ENCODE peak calls at places on chromosomes 11 and 22, in ten cellular contexts. One of them, this sample, is unnamed.

GRCh38 chr22:47601666-47602065 is 839.2 kb downstream of the TBC1D22A start:
- DNase-seq in mucosa of descending colon: no peak
- DNase-seq in IMR-90: no peak
- DNase-seq in B cell: no peak
- DNase-seq in CD4-positive, alpha-beta T cell: no peak
- DNase-seq in Panc1: no peak
- DNase-seq in osteocyte: peak; percentile 59
- DNase-seq in psoas muscle: no peak
- DNase-seq in dorsolateral prefrontal cortex: no peak
- DNase-seq in mammary epithelial cell: no peak
- DNase-seq in this sample: no peak

GRCh38 chr11:17013548-17014320 is 480 bp downstream of the PLEKHA7 start:
- DNase-seq in mucosa of descending colon: peak; percentile 67
- DNase-seq in IMR-90: no peak
- DNase-seq in B cell: no peak
- DNase-seq in CD4-positive, alpha-beta T cell: peak; percentile 8
- DNase-seq in Panc1: no peak
- DNase-seq in osteocyte: no peak
- DNase-seq in psoas muscle: peak; percentile 23
- DNase-seq in dorsolateral prefrontal cortex: peak; percentile 6
- DNase-seq in mammary epithelial cell: no peak
- DNase-seq in this sample: peak; percentile 33

GRCh38 chr11:31764766-31765165 is 46.4 kb downstream of the PAX6 start:
- DNase-seq in mucosa of descending colon: no peak
- DNase-seq in IMR-90: no peak
- DNase-seq in B cell: no peak
- DNase-seq in CD4-positive, alpha-beta T cell: no peak
- DNase-seq in Panc1: no peak
- DNase-seq in osteocyte: no peak
- DNase-seq in psoas muscle: no peak
- DNase-seq in dorsolateral prefrontal cortex: no peak
- DNase-seq in mammary epithelial cell: no peak
- DNase-seq in this sample: no peak

GRCh38 chr22:31143537-31143936 is 3.2 kb upstream of the PLA2G3 start:
- DNase-seq in mucosa of descending colon: no peak
- DNase-seq in IMR-90: no peak
- DNase-seq in B cell: no peak
- DNase-seq in CD4-positive, alpha-beta T cell: no peak
- DNase-seq in Panc1: no peak
- DNase-seq in osteocyte: no peak
- DNase-seq in psoas muscle: no peak
- DNase-seq in dorsolateral prefrontal cortex: no peak
- DNase-seq in mammary epithelial cell: no peak
- DNase-seq in this sample: no peak

GRCh38 chr11:87173185-87174039 is 135.7 kb downstream of the TMEM135 start:
- DNase-seq in mucosa of descending colon: no peak
- DNase-seq in IMR-90: peak; percentile 63
- DNase-seq in B cell: no peak
- DNase-seq in CD4-positive, alpha-beta T cell: no peak
- DNase-seq in Panc1: peak; percentile 20
- DNase-seq in osteocyte: no peak
- DNase-seq in psoas muscle: no peak
- DNase-seq in dorsolateral prefrontal cortex: no peak
- DNase-seq in mammary epithelial cell: peak; percentile 58
- DNase-seq in this sample: no peak

GRCh38 chr22:49979587-49980264 is 19.2 kb downstream of the PIM3 start:
- DNase-seq in mucosa of descending colon: no peak
- DNase-seq in IMR-90: no peak
- DNase-seq in B cell: peak; percentile 48
- DNase-seq in CD4-positive, alpha-beta T cell: no peak
- DNase-seq in Panc1: no peak
- DNase-seq in osteocyte: no peak
- DNase-seq in psoas muscle: no peak
- DNase-seq in dorsolateral prefrontal cortex: no peak
- DNase-seq in mammary epithelial cell: no peak
- DNase-seq in this sample: peak; percentile 34

GRCh38 chr11:134519788-134520187 is 107.7 kb upstream of the B3GAT1 start:
- DNase-seq in mucosa of descending colon: no peak
- DNase-seq in IMR-90: no peak
- DNase-seq in B cell: no peak
- DNase-seq in CD4-positive, alpha-beta T cell: no peak
- DNase-seq in Panc1: no peak
- DNase-seq in osteocyte: no peak
- DNase-seq in psoas muscle: no peak
- DNase-seq in dorsolateral prefrontal cortex: no peak
- DNase-seq in mammary epithelial cell: no peak
- DNase-seq in this sample: no peak

GRCh38 chr22:37234736-37235711 is 9.0 kb downstream of the RAC2 start:
- DNase-seq in mucosa of descending colon: peak; percentile 45
- DNase-seq in IMR-90: no peak
- DNase-seq in B cell: peak; percentile 32
- DNase-seq in CD4-positive, alpha-beta T cell: no peak
- DNase-seq in Panc1: no peak
- DNase-seq in osteocyte: no peak
- DNase-seq in psoas muscle: no peak
- DNase-seq in dorsolateral prefrontal cortex: no peak
- DNase-seq in mammary epithelial cell: no peak
- DNase-seq in this sample: no peak

GRCh38 chr11:92667446-92668165 is 301.8 kb upstream of the MTNR1B start:
- DNase-seq in mucosa of descending colon: no peak
- DNase-seq in IMR-90: no peak
- DNase-seq in B cell: no peak
- DNase-seq in CD4-positive, alpha-beta T cell: no peak
- DNase-seq in Panc1: no peak
- DNase-seq in osteocyte: no peak
- DNase-seq in psoas muscle: no peak
- DNase-seq in dorsolateral prefrontal cortex: peak; percentile 7
- DNase-seq in mammary epithelial cell: no peak
- DNase-seq in this sample: no peak

GRCh38 chr22:26461188-26461810 is 22.3 kb downstream of the HPS4 start:
- DNase-seq in mucosa of descending colon: no peak
- DNase-seq in IMR-90: peak; percentile 28
- DNase-seq in B cell: peak; percentile 51
- DNase-seq in CD4-positive, alpha-beta T cell: peak; percentile 11
- DNase-seq in Panc1: no peak
- DNase-seq in osteocyte: no peak
- DNase-seq in psoas muscle: peak; percentile 63
- DNase-seq in dorsolateral prefrontal cortex: peak; percentile 66
- DNase-seq in mammary epithelial cell: peak; percentile 12
- DNase-seq in this sample: peak; percentile 77

GRCh38 chr11:85960678-85961077 is 105.5 kb downstream of the CCDC83 start:
- DNase-seq in mucosa of descending colon: no peak
- DNase-seq in IMR-90: no peak
- DNase-seq in B cell: no peak
- DNase-seq in CD4-positive, alpha-beta T cell: no peak
- DNase-seq in Panc1: no peak
- DNase-seq in osteocyte: no peak
- DNase-seq in psoas muscle: no peak
- DNase-seq in dorsolateral prefrontal cortex: no peak
- DNase-seq in mammary epithelial cell: no peak
- DNase-seq in this sample: no peak

GRCh38 chr22:21951931-21952465 is 650 bp downstream of the PPM1F start:
- DNase-seq in mucosa of descending colon: peak; percentile 72
- DNase-seq in IMR-90: peak; percentile 53
- DNase-seq in B cell: peak; percentile 40
- DNase-seq in CD4-positive, alpha-beta T cell: peak; percentile 3
- DNase-seq in Panc1: no peak
- DNase-seq in osteocyte: no peak
- DNase-seq in psoas muscle: peak; percentile 48
- DNase-seq in dorsolateral prefrontal cortex: no peak
- DNase-seq in mammary epithelial cell: peak; percentile 44
- DNase-seq in this sample: peak; percentile 33

GRCh38 chr11:30917859-30918478 is 331.8 kb upstream of the MPPED2 start:
- DNase-seq in mucosa of descending colon: no peak
- DNase-seq in IMR-90: peak; percentile 42
- DNase-seq in B cell: no peak
- DNase-seq in CD4-positive, alpha-beta T cell: no peak
- DNase-seq in Panc1: peak; percentile 17
- DNase-seq in osteocyte: no peak
- DNase-seq in psoas muscle: no peak
- DNase-seq in dorsolateral prefrontal cortex: no peak
- DNase-seq in mammary epithelial cell: peak; percentile 26
- DNase-seq in this sample: peak; percentile 43

GRCh38 chr22:47780281-47780875 is 1017.9 kb downstream of the TBC1D22A start:
- DNase-seq in mucosa of descending colon: no peak
- DNase-seq in IMR-90: no peak
- DNase-seq in B cell: no peak
- DNase-seq in CD4-positive, alpha-beta T cell: no peak
- DNase-seq in Panc1: no peak
- DNase-seq in osteocyte: peak; percentile 77
- DNase-seq in psoas muscle: no peak
- DNase-seq in dorsolateral prefrontal cortex: no peak
- DNase-seq in mammary epithelial cell: no peak
- DNase-seq in this sample: no peak

GRCh38 chr11:114195981-114196731 is 100.0 kb upstream of the NNMT start:
- DNase-seq in mucosa of descending colon: no peak
- DNase-seq in IMR-90: no peak
- DNase-seq in B cell: no peak
- DNase-seq in CD4-positive, alpha-beta T cell: no peak
- DNase-seq in Panc1: no peak
- DNase-seq in osteocyte: no peak
- DNase-seq in psoas muscle: no peak
- DNase-seq in dorsolateral prefrontal cortex: no peak
- DNase-seq in mammary epithelial cell: peak; percentile 34
- DNase-seq in this sample: no peak

GRCh38 chr11:104694259-104695070 is 203.8 kb downstream of the CASP12 start:
- DNase-seq in mucosa of descending colon: no peak
- DNase-seq in IMR-90: peak; percentile 88
- DNase-seq in B cell: no peak
- DNase-seq in CD4-positive, alpha-beta T cell: no peak
- DNase-seq in Panc1: no peak
- DNase-seq in osteocyte: no peak
- DNase-seq in psoas muscle: no peak
- DNase-seq in dorsolateral prefrontal cortex: no peak
- DNase-seq in mammary epithelial cell: peak; percentile 74
- DNase-seq in this sample: no peak

GRCh38 chr11:96337541-96338530 is 5.2 kb downstream of the MAML2 start:
- DNase-seq in mucosa of descending colon: peak; percentile 61
- DNase-seq in IMR-90: peak; percentile 60
- DNase-seq in B cell: peak; percentile 54
- DNase-seq in CD4-positive, alpha-beta T cell: no peak
- DNase-seq in Panc1: no peak
- DNase-seq in osteocyte: no peak
- DNase-seq in psoas muscle: no peak
- DNase-seq in dorsolateral prefrontal cortex: no peak
- DNase-seq in mammary epithelial cell: no peak
- DNase-seq in this sample: no peak

GRCh38 chr11:4180441-4181183 is 86.0 kb downstream of the RRM1 start:
- DNase-seq in mucosa of descending colon: no peak
- DNase-seq in IMR-90: no peak
- DNase-seq in B cell: no peak
- DNase-seq in CD4-positive, alpha-beta T cell: no peak
- DNase-seq in Panc1: no peak
- DNase-seq in osteocyte: no peak
- DNase-seq in psoas muscle: no peak
- DNase-seq in dorsolateral prefrontal cortex: no peak
- DNase-seq in mammary epithelial cell: no peak
- DNase-seq in this sample: no peak
- TF ChIP-seq CTCF in mucosa of descending colon: no peak
- TF ChIP-seq CTCF in IMR-90: no peak
- TF ChIP-seq CTCF in B cell: no peak
- TF ChIP-seq CTCF in CD4-positive, alpha-beta T cell: no peak
- TF ChIP-seq CTCF in Panc1: no peak
- TF ChIP-seq CTCF in osteocyte: no peak
- TF ChIP-seq CTCF in psoas muscle: no peak
- TF ChIP-seq CTCF in dorsolateral prefrontal cortex: no peak
- TF ChIP-seq CTCF in mammary epithelial cell: no peak
- TF ChIP-seq CTCF in this sample: no peak

DNA sequence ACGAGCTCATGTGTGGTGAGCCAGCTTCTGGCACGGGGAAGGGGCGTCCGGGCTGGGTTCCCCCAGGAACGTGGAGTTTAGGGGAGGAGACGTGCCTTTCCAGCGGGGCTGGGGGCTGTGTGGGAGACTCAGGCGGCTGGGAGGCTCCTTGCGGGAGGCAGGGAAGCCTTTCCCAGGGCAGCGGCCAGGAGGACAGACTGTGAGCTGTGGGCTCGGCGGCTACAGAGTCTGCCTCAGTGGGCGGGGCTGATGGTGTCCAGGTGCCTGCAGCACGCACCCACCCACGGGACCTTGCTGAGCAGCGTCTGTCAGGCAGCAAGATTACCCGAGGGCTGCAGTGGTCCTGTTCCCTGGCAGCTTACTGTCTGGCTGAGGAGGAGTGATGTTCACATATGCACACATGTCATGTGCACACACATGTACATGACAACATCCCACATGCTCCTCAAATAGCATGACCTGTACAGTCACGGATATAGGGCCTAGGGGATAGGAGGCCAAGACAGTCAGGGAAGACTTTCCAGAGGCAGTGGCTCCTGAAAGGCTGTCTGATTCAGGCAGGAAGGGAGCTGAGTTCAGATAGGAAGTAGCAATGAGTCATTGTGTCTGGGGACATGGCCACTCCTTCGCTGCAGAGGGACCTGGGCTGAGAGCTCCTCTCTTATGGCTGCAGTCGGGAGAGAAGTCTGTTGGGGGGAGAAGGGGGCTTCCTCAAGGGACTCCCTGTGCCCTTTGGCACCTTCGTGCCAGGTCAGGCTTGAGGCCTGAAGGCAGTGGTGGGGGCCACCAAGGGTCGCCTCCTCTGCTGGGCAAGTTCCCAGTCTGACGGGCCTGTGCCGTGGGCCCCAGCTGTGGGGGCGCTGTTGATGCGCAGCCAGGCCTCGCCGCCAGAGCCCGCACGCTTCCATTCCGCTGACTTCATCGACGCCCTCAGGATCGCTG is 23.3 kb upstream of the PPP6R3 start:
- DNase-seq in mucosa of descending colon: no peak
- DNase-seq in IMR-90: peak; percentile 72
- DNase-seq in B cell: no peak
- DNase-seq in CD4-positive, alpha-beta T cell: no peak
- DNase-seq in Panc1: peak; percentile 13
- DNase-seq in osteocyte: no peak
- DNase-seq in psoas muscle: peak; percentile 47
- DNase-seq in dorsolateral prefrontal cortex: no peak
- DNase-seq in mammary epithelial cell: peak; percentile 75
- DNase-seq in this sample: peak; percentile 29
- TF ChIP-seq CTCF in mucosa of descending colon: no peak
- TF ChIP-seq CTCF in IMR-90: no peak
- TF ChIP-seq CTCF in B cell: no peak
- TF ChIP-seq CTCF in CD4-positive, alpha-beta T cell: no peak
- TF ChIP-seq CTCF in Panc1: no peak
- TF ChIP-seq CTCF in osteocyte: no peak
- TF ChIP-seq CTCF in psoas muscle: no peak
- TF ChIP-seq CTCF in dorsolateral prefrontal cortex: no peak
- TF ChIP-seq CTCF in mammary epithelial cell: no peak
- TF ChIP-seq CTCF in this sample: no peak

GRCh38 chr11:121755191-121755590 is 302.4 kb upstream of the SORL1-AS1 start:
- DNase-seq in mucosa of descending colon: no peak
- DNase-seq in IMR-90: no peak
- DNase-seq in B cell: no peak
- DNase-seq in CD4-positive, alpha-beta T cell: no peak
- DNase-seq in Panc1: no peak
- DNase-seq in osteocyte: no peak
- DNase-seq in psoas muscle: no peak
- DNase-seq in dorsolateral prefrontal cortex: no peak
- DNase-seq in mammary epithelial cell: no peak
- DNase-seq in this sample: no peak
- TF ChIP-seq CTCF in mucosa of descending colon: no peak
- TF ChIP-seq CTCF in IMR-90: no peak
- TF ChIP-seq CTCF in B cell: no peak
- TF ChIP-seq CTCF in CD4-positive, alpha-beta T cell: no peak
- TF ChIP-seq CTCF in Panc1: no peak
- TF ChIP-seq CTCF in osteocyte: no peak
- TF ChIP-seq CTCF in psoas muscle: no peak
- TF ChIP-seq CTCF in dorsolateral prefrontal cortex: no peak
- TF ChIP-seq CTCF in mammary epithelial cell: no peak
- TF ChIP-seq CTCF in this sample: no peak

GRCh38 chr11:119055901-119056300 is 1.1 kb downstream of the HYOU1 start:
- DNase-seq in mucosa of descending colon: no peak
- DNase-seq in IMR-90: peak; percentile 37
- DNase-seq in B cell: no peak
- DNase-seq in CD4-positive, alpha-beta T cell: no peak
- DNase-seq in Panc1: no peak
- DNase-seq in osteocyte: no peak
- DNase-seq in psoas muscle: no peak
- DNase-seq in dorsolateral prefrontal cortex: no peak
- DNase-seq in mammary epithelial cell: peak; percentile 39
- DNase-seq in this sample: no peak
- TF ChIP-seq CTCF in mucosa of descending colon: no peak
- TF ChIP-seq CTCF in IMR-90: peak; percentile 17
- TF ChIP-seq CTCF in B cell: no peak
- TF ChIP-seq CTCF in CD4-positive, alpha-beta T cell: no peak
- TF ChIP-seq CTCF in Panc1: no peak
- TF ChIP-seq CTCF in osteocyte: peak; percentile 30
- TF ChIP-seq CTCF in psoas muscle: no peak
- TF ChIP-seq CTCF in dorsolateral prefrontal cortex: no peak
- TF ChIP-seq CTCF in mammary epithelial cell: no peak
- TF ChIP-seq CTCF in this sample: no peak

This sample was measured in endothelial cell.